ENCODE peak calls at places on chromosomes 5 and 9, in ten cellular contexts. A, P, Q, X, M, O, S, N, I and R are unnamed samples.

GRCh38 chr9:6646028-6646636 is 603 bp upstream of the GLDC start:
- DNase-seq in A (no peak), P (no peak), Q (no peak), X (no peak), M (no peak), O (no peak), S (no peak), N (no peak), I (no peak), R (no peak)

GRCh38 chr9:127519301-127520166 is 68.2 kb downstream of the LRSAM1 start:
- DNase-seq in A (peak; percentile 91), P (no peak), Q (peak; percentile 97), X (peak; percentile 86), M (no peak), O (no peak), S (no peak), N (peak; percentile 37), I (no peak), R (peak; percentile 37)

GRCh38 chr9:116030532-116030931 is 123.1 kb upstream of the PAPPA start:
- DNase-seq in A (no peak), P (no peak), Q (no peak), X (no peak), M (no peak), O (no peak), S (no peak), N (no peak), I (no peak), R (no peak)

GRCh38 chr5:141778683-141779082 is 96.7 kb upstream of the ARAP3 start:
- DNase-seq in A (no peak), P (no peak), Q (no peak), X (no peak), M (no peak), O (no peak), S (no peak), N (no peak), I (no peak), R (no peak)

GRCh38 chr5:150642567-150642927 is 2.1 kb downstream of the SYNPO start:
- DNase-seq in A (peak; percentile 64), P (peak; percentile 92), Q (peak; percentile 98), X (peak; percentile 90), M (peak; percentile 83), O (no peak), S (peak; percentile 46), N (peak; percentile 88), I (no peak), R (peak; percentile 85)

GRCh38 chr5:149990518-149991376 is 9.7 kb downstream of the TIGD6 start:
- DNase-seq in A (peak; percentile 56), P (peak; percentile 86), Q (peak; percentile 77), X (peak; percentile 76), M (peak; percentile 82), O (peak; percentile 84), S (peak; percentile 77), N (peak; percentile 76), I (peak; percentile 77), R (peak; percentile 66)

GRCh38 chr5:54443264-54443663 is 12.2 kb upstream of the HSPB3 start:
- DNase-seq in A (peak; percentile 24), P (no peak), Q (no peak), X (no peak), M (peak; percentile 27), O (no peak), S (no peak), N (no peak), I (no peak), R (no peak)

GRCh38 chr5:133825631-133826289 is 142.7 kb downstream of the C5orf15 start:
- DNase-seq in A (no peak), P (peak; percentile 55), Q (no peak), X (no peak), M (no peak), O (no peak), S (peak; percentile 78), N (peak; percentile 67), I (no peak), R (no peak)

GRCh38 chr5:115815006-115815692 is 1.3 kb downstream of the CDO1 start:
- DNase-seq in A (no peak), P (no peak), Q (no peak), X (no peak), M (no peak), O (peak; percentile 36), S (no peak), N (no peak), I (no peak), R (no peak)

GRCh38 chr5:126594676-126595485 is at the start of gene ALDH7A1:
- DNase-seq in A (peak; percentile 70), P (peak; percentile 95), Q (peak; percentile 99), X (peak; percentile 93), M (peak; percentile 97), O (peak; percentile 87), S (peak; percentile 87), N (peak; percentile 97), I (peak; percentile 90), R (peak; percentile 91)

GRCh38 chr9:96611302-96611701 is 8.3 kb downstream of the CDC14B start:
- DNase-seq in A (no peak), P (no peak), Q (no peak), X (no peak), M (no peak), O (no peak), S (no peak), N (no peak), I (no peak), R (no peak)

GRCh38 chr9:96609732-96610131 is 9.9 kb downstream of the CDC14B start:
- DNase-seq in A (no peak), P (no peak), Q (no peak), X (no peak), M (no peak), O (no peak), S (no peak), N (no peak), I (no peak), R (no peak)

GRCh38 chr9:96612966-96613589 is 6.6 kb downstream of the CDC14B start:
- DNase-seq in A (no peak), P (no peak), Q (no peak), X (no peak), M (no peak), O (no peak), S (no peak), N (no peak), I (no peak), R (no peak)

GRCh38 chr9:96615421-96615820 is 4.2 kb downstream of the CDC14B start:
- DNase-seq in A (no peak), P (no peak), Q (no peak), X (no peak), M (no peak), O (no peak), S (no peak), N (no peak), I (no peak), R (no peak)

GRCh38 chr9:96612105-96612965 is 7.3 kb downstream of the CDC14B start:
- DNase-seq in A (peak; percentile 71), P (peak; percentile 66), Q (peak; percentile 88), X (peak; percentile 58), M (peak; percentile 57), O (peak; percentile 93), S (no peak), N (peak; percentile 71), I (peak; percentile 52), R (peak; percentile 33)
- H3K4me3 ChIP-seq in A (peak overlapping the region; percentile 41), P (no peak overlapping the region), Q (peak overlapping the region; percentile 3), X (no peak overlapping the region), M (peak overlapping the region; percentile 18), O (peak overlapping the region; percentile 27), S (no peak overlapping the region), N (no peak overlapping the region), I (no peak overlapping the region), R (no peak overlapping the region)

GRCh38 chr9:107489687-107490605 is at the start of gene KLF4:
- DNase-seq in A (peak; percentile 85), P (peak; percentile 89), Q (peak; percentile 85), X (peak; percentile 92), M (peak; percentile 79), O (peak; percentile 85), S (peak; percentile 93), N (peak; percentile 97), I (peak; percentile 95), R (peak; percentile 91)
- H3K27ac ChIP-seq in A (peak within 1 kb of the TSS; percentile 75), P (peak within 1 kb of the TSS; percentile 88), Q (peak within 1 kb of the TSS; percentile 86), X (peak within 1 kb of the TSS; percentile 80), M (peak within 1 kb of the TSS; percentile 91), O (peak within 1 kb of the TSS; percentile 77), S (peak within 1 kb of the TSS; percentile 95), N (peak within 1 kb of the TSS; percentile 98), I (no peak within 1 kb of the TSS), R (peak within 1 kb of the TSS; percentile 98)

GRCh38 chr9:93380410-93381060 is 71.0 kb upstream of the FAM120A start:
- DNase-seq in A (no peak), P (no peak), Q (no peak), X (no peak), M (no peak), O (no peak), S (no peak), N (no peak), I (no peak), R (no peak)
- H3K4me3 ChIP-seq in A (no peak overlapping the region), P (no peak overlapping the region), Q (no peak overlapping the region), X (no peak overlapping the region), M (no peak overlapping the region), O (no peak overlapping the region), S (no peak overlapping the region), N (no peak overlapping the region), I (no peak overlapping the region), R (no peak overlapping the region)

DNA sequence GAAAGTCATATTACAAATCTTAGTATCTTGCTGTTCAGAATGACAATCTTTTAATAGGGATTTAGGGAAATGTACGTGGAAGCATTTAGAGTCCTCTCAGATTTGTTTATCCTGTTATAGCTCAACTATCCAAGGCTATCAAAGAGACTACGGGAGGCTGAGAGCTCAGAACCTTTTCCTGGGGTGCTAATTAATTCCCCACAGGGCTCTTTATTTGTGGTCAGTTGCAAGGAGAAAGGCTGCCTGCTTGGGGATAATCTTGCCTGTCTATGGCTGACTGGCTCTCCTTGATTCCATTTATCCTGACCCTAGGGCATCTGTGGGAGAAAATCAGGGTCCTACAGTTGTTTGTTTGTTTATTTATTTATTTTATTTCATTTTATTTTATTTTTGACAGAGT is 28.0 kb upstream of the RPS23 start:
- DNase-seq in A (no peak), P (no peak), Q (no peak), X (no peak), M (no peak), O (no peak), S (no peak), N (no peak), I (no peak), R (no peak)
- H3K27ac ChIP-seq in A (no peak overlapping the region), P (no peak overlapping the region), Q (no peak overlapping the region), X (peak overlapping the region; percentile 36), M (no peak overlapping the region), O (no peak overlapping the region), S (no peak overlapping the region), N (no peak overlapping the region), I (no peak overlapping the region), R (no peak overlapping the region)

DNA sequence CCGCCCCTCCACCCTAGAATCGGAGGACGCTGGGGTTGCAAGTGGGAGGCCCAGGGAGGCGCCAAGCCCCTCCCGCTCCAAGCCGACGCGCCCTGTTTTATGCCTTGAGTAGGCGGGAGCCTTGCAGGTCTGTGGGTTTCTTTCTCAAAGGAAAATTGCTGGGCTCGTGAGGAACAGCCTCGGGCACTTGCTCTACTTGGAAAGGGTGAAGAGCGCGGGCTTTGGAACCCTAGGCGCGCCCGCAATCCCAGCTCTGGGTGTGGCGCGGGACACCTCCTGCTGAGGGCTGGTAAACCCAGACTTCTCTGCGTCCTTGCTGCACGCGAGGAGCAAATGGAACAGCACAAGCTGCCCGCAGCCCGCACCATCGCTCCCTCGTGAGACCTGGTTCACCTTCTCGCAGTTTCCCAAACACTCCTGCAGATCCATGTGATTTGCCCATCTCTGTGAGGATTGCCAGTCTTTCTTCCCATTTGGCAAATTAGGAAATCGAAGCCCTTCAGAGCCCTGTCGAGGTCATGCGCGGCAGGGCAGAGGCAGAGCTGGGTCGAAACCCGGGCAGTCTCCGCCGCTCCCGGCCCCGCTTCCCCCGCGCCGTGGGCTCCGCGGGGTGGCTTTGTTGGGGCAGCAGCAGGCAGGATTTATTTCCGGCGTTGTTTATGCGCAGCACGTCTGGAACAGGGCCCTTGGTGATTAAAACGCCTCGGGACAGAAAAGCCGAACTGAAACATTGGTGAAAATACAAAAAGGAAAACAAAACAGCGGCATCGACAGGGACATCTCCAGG is 98.4 kb upstream of the CPLX2 start:
- DNase-seq in A (no peak), P (no peak), Q (no peak), X (no peak), M (no peak), O (no peak), S (no peak), N (no peak), I (no peak), R (no peak)
- H3K4me3 ChIP-seq in A (no peak overlapping the region), P (no peak overlapping the region), Q (no peak overlapping the region), X (no peak overlapping the region), M (no peak overlapping the region), O (peak overlapping the region; percentile 30), S (no peak overlapping the region), N (no peak overlapping the region), I (peak overlapping the region; percentile 42), R (no peak overlapping the region)